ENCODE peak calls at places on chromosomes 12 and 14, in six cellular contexts. J is CD8-positive, alpha-beta T cell; G is RPMI8226; M is H9; X is activated CD8-positive, alpha-beta memory T cell treated with anti-CD3 and anti-CD28 coated beads for 4 hours; Z is EL. U is an unnamed sample.

GRCh38 chr12:114668151-114668891 is 15.7 kb downstream of the TBX3 start:
- DNase-seq in G (peak; percentile 82), Z (peak; percentile 91), M (peak; percentile 95), J (no peak), X (no peak), U (no peak)

GRCh38 chr12:13976880-13977279 is 4.5 kb downstream of the GRIN2B start:
- DNase-seq in G (no peak), Z (no peak), M (no peak), X (no peak), J (no peak), U (no peak)

GRCh38 chr12:48758737-48759136 is 30.2 kb downstream of the ADCY6 start:
- DNase-seq in G (no peak), J (no peak), M (no peak), Z (no peak), X (no peak), U (no peak)

GRCh38 chr12:68641138-68641537 is 30.4 kb downstream of the RAP1B start:
- DNase-seq in J (no peak), Z (no peak), X (peak; percentile 28), M (no peak), G (peak; percentile 10), U (no peak)

GRCh38 chr12:76299536-76300296 is 48.5 kb downstream of the BBS10 start:
- DNase-seq in M (no peak), J (no peak), G (no peak), X (no peak), Z (peak; percentile 43), U (no peak)

GRCh38 chr14:55272922-55273321 is 1.7 kb downstream of the FBXO34 start:
- DNase-seq in M (no peak), Z (peak; percentile 16), J (no peak), X (no peak), G (no peak), U (no peak)

GRCh38 chr14:104390941-104391901 is 188.3 kb upstream of the C14orf180 start:
- DNase-seq in Z (no peak), M (peak; percentile 20), J (no peak), G (no peak), X (no peak), U (peak; percentile 57)

GRCh38 chr14:104656014-104656714 is 33.3 kb upstream of the INF2 start:
- DNase-seq in J (no peak), Z (peak; percentile 41), X (no peak), M (no peak), G (no peak), U (no peak)

GRCh38 chr12:111424189-111424792 is 18.6 kb downstream of the SH2B3 start:
- DNase-seq in G (no peak), J (no peak), X (no peak), Z (no peak), M (no peak), U (no peak)

GRCh38 chr14:74905595-74906142 is 17.4 kb downstream of the RPS6KL1 start:
- DNase-seq in G (peak; percentile 56), Z (peak; percentile 57), J (peak; percentile 79), M (peak; percentile 72), X (peak; percentile 54), U (no peak)

GRCh38 chr12:90058721-90059120 is 350.1 kb upstream of the ATP2B1 start:
- DNase-seq in Z (peak; percentile 88), J (no peak), G (no peak), X (no peak), M (no peak), U (no peak)

GRCh38 chr14:43316427-43316826 is 1190.7 kb downstream of the FSCB start:
- DNase-seq in G (no peak), Z (no peak), X (no peak), M (no peak), J (no peak), U (no peak)

GRCh38 chr12:4956968-4957367 is 47.3 kb downstream of the KCNA1 start:
- DNase-seq in M (no peak), G (no peak), Z (no peak), X (no peak), J (no peak), U (no peak)

GRCh38 chr14:90642239-90642717 is 174.0 kb downstream of the TTC7B start:
- DNase-seq in X (no peak), M (peak; percentile 67), G (no peak), Z (no peak), J (no peak), U (no peak)

GRCh38 chr12:124713041-124713435 is 145.6 kb upstream of the NCOR2 start:
- DNase-seq in M (no peak), X (no peak), J (no peak), G (no peak), Z (no peak), U (peak; percentile 82)

GRCh38 chr12:18998343-18999270 is 130.9 kb upstream of the PLEKHA5 start:
- DNase-seq in Z (peak; percentile 88), M (no peak), J (no peak), G (no peak), X (no peak), U (no peak)

GRCh38 chr14:58395815-58396626 is at the start of gene TOMM20L:
- DNase-seq in Z (peak; percentile 80), J (peak; percentile 69), G (peak; percentile 82), M (peak; percentile 86), X (peak; percentile 13), U (peak; percentile 86)

GRCh38 chr12:95723693-95724384 is 66.7 kb downstream of the NTN4 start:
- DNase-seq in M (no peak), G (no peak), J (no peak), Z (peak; percentile 54), X (no peak), U (no peak)

GRCh38 chr12:46660719-46661118 is 165.1 kb downstream of the SLC38A4 start:
- DNase-seq in G (no peak), M (no peak), Z (no peak), J (no peak), X (no peak), U (no peak)

GRCh38 chr14:105330491-105330895 is 15.9 kb downstream of the PACS2 start:
- DNase-seq in G (no peak), X (no peak), J (no peak), M (no peak), Z (peak; percentile 67), U (peak; percentile 73)

GRCh38 chr14:77040995-77041744 is 12.7 kb upstream of the IRF2BPL start:
- DNase-seq in M (no peak), X (no peak), G (peak; percentile 33), Z (no peak), J (peak; percentile 51), U (no peak)

GRCh38 chr12:93273834-93274705 is 103.7 kb upstream of the NUDT4 start:
- DNase-seq in Z (no peak), J (peak; percentile 19), G (no peak), X (no peak), M (no peak), U (no peak)

GRCh38 chr12:94618995-94619695 is 31.2 kb downstream of the TMCC3 start:
- DNase-seq in G (no peak), M (no peak), X (no peak), Z (peak; percentile 89), J (no peak), U (no peak)

GRCh38 chr12:115722181-115722580 is 555.3 kb downstream of the MED13L start:
- DNase-seq in G (no peak), J (no peak), M (no peak), X (no peak), Z (no peak), U (no peak)

GRCh38 chr12:32902287-32902996 is 5.9 kb upstream of the PKP2 start:
- DNase-seq in Z (no peak), X (no peak), J (no peak), M (no peak), G (peak; percentile 35), U (no peak)

GRCh38 chr12:104747330-104747729 is 210.8 kb downstream of the SLC41A2 start:
- DNase-seq in G (no peak), M (no peak), X (no peak), Z (no peak), J (no peak), U (no peak)

GRCh38 chr12:50542448-50542847 is 37.7 kb downstream of the DIP2B start:
- DNase-seq in M (no peak), Z (no peak), J (no peak), G (no peak), X (no peak), U (no peak)

GRCh38 chr14:20494935-20495766 is 10.2 kb upstream of the RNASE10 start:
- DNase-seq in Z (peak; percentile 30), G (no peak), X (no peak), M (peak; percentile 34), J (no peak), U (no peak)

GRCh38 chr14:68325267-68325807 is 467.5 kb downstream of the ZFP36L1 start:
- DNase-seq in M (no peak), Z (no peak), G (no peak), X (no peak), J (no peak), U (no peak)

GRCh38 chr12:111298583-111299436 is 70.1 kb downstream of the PHETA1 start:
- DNase-seq in M (peak; percentile 88), Z (peak; percentile 52), X (no peak), G (peak; percentile 69), J (peak; percentile 36), U (no peak)

GRCh38 chr12:69927145-69927544 is 102.1 kb downstream of the MYRFL start:
- DNase-seq in Z (no peak), M (no peak), J (no peak), X (no peak), G (no peak), U (no peak)

U was measured in ascending aorta.